ENCODE peak calls at places on chromosomes 5 and 9, in seven cellular contexts. One of them, this sample, is unnamed.

GRCh38 chr9:137007060-137007815 is 10.9 kb upstream of the CLIC3 start:
- DNase-seq in NB4: no peak
- DNase-seq in EL: no peak
- DNase-seq in NCI-H774: no peak
- DNase-seq in left colon: no peak
- DNase-seq in HT-29: no peak
- DNase-seq in stimulated activated CD4-positive, alpha-beta T cell treated with anti-CD3 and anti-CD28 coated beads, Interleukin-4, amount 100 ng/mL, for 48 hours: no peak
- DNase-seq in this sample: no peak

GRCh38 chr9:127055745-127056402 is 66.6 kb downstream of the ANGPTL2 start:
- DNase-seq in NB4: no peak
- DNase-seq in EL: no peak
- DNase-seq in NCI-H774: no peak
- DNase-seq in left colon: no peak
- DNase-seq in HT-29: no peak
- DNase-seq in stimulated activated CD4-positive, alpha-beta T cell treated with anti-CD3 and anti-CD28 coated beads, Interleukin-4, amount 100 ng/mL, for 48 hours: no peak
- DNase-seq in this sample: no peak

GRCh38 chr9:133057006-133057405 is 4.8 kb upstream of the CEL start:
- DNase-seq in NB4: no peak
- DNase-seq in EL: no peak
- DNase-seq in NCI-H774: no peak
- DNase-seq in left colon: no peak
- DNase-seq in HT-29: no peak
- DNase-seq in stimulated activated CD4-positive, alpha-beta T cell treated with anti-CD3 and anti-CD28 coated beads, Interleukin-4, amount 100 ng/mL, for 48 hours: no peak
- DNase-seq in this sample: no peak

GRCh38 chr9:129665008-129665771 is at the start of gene PRRX2:
- DNase-seq in NB4: no peak
- DNase-seq in EL: peak
- DNase-seq in NCI-H774: no peak
- DNase-seq in left colon: no peak
- DNase-seq in HT-29: no peak
- DNase-seq in stimulated activated CD4-positive, alpha-beta T cell treated with anti-CD3 and anti-CD28 coated beads, Interleukin-4, amount 100 ng/mL, for 48 hours: peak
- DNase-seq in this sample: no peak

GRCh38 chr5:80184235-80185023 is 71.4 kb downstream of the SERINC5 start:
- DNase-seq in NB4: no peak
- DNase-seq in EL: no peak
- DNase-seq in NCI-H774: peak
- DNase-seq in left colon: peak
- DNase-seq in HT-29: peak
- DNase-seq in stimulated activated CD4-positive, alpha-beta T cell treated with anti-CD3 and anti-CD28 coated beads, Interleukin-4, amount 100 ng/mL, for 48 hours: no peak
- DNase-seq in this sample: no peak

GRCh38 chr5:594241-594860 is 17.8 kb upstream of the CEP72 start:
- DNase-seq in NB4: peak
- DNase-seq in EL: no peak
- DNase-seq in NCI-H774: no peak
- DNase-seq in left colon: no peak
- DNase-seq in HT-29: no peak
- DNase-seq in stimulated activated CD4-positive, alpha-beta T cell treated with anti-CD3 and anti-CD28 coated beads, Interleukin-4, amount 100 ng/mL, for 48 hours: no peak
- DNase-seq in this sample: no peak

GRCh38 chr5:74648835-74649286 is 8.3 kb upstream of the ENC1 start:
- DNase-seq in NB4: peak
- DNase-seq in EL: peak
- DNase-seq in NCI-H774: peak
- DNase-seq in left colon: no peak
- DNase-seq in HT-29: peak
- DNase-seq in stimulated activated CD4-positive, alpha-beta T cell treated with anti-CD3 and anti-CD28 coated beads, Interleukin-4, amount 100 ng/mL, for 48 hours: no peak
- DNase-seq in this sample: peak

GRCh38 chr5:172303090-172303995 is 19.8 kb upstream of the UBTD2 start:
- DNase-seq in NB4: peak
- DNase-seq in EL: peak
- DNase-seq in NCI-H774: peak
- DNase-seq in left colon: no peak
- DNase-seq in HT-29: peak
- DNase-seq in stimulated activated CD4-positive, alpha-beta T cell treated with anti-CD3 and anti-CD28 coated beads, Interleukin-4, amount 100 ng/mL, for 48 hours: no peak
- DNase-seq in this sample: no peak

GRCh38 chr9:83572524-83572923 is 34.3 kb upstream of the FRMD3 start:
- DNase-seq in NB4: peak
- DNase-seq in EL: peak
- DNase-seq in NCI-H774: no peak
- DNase-seq in left colon: no peak
- DNase-seq in HT-29: no peak
- DNase-seq in stimulated activated CD4-positive, alpha-beta T cell treated with anti-CD3 and anti-CD28 coated beads, Interleukin-4, amount 100 ng/mL, for 48 hours: no peak
- DNase-seq in this sample: no peak

GRCh38 chr5:74462356-74462755 is 178.2 kb downstream of the ENC1 start:
- DNase-seq in NB4: no peak
- DNase-seq in EL: no peak
- DNase-seq in NCI-H774: no peak
- DNase-seq in left colon: no peak
- DNase-seq in HT-29: no peak
- DNase-seq in stimulated activated CD4-positive, alpha-beta T cell treated with anti-CD3 and anti-CD28 coated beads, Interleukin-4, amount 100 ng/mL, for 48 hours: no peak
- DNase-seq in this sample: no peak

GRCh38 chr9:545480-545879 is 296.0 kb upstream of the DMRT1 start:
- DNase-seq in NB4: no peak
- DNase-seq in EL: no peak
- DNase-seq in NCI-H774: no peak
- DNase-seq in left colon: no peak
- DNase-seq in HT-29: no peak
- DNase-seq in stimulated activated CD4-positive, alpha-beta T cell treated with anti-CD3 and anti-CD28 coated beads, Interleukin-4, amount 100 ng/mL, for 48 hours: no peak
- DNase-seq in this sample: no peak

GRCh38 chr5:67221487-67222242 is 25.1 kb upstream of the CD180 start:
- DNase-seq in NB4: no peak
- DNase-seq in EL: no peak
- DNase-seq in NCI-H774: no peak
- DNase-seq in left colon: no peak
- DNase-seq in HT-29: no peak
- DNase-seq in stimulated activated CD4-positive, alpha-beta T cell treated with anti-CD3 and anti-CD28 coated beads, Interleukin-4, amount 100 ng/mL, for 48 hours: peak
- DNase-seq in this sample: peak

GRCh38 chr5:96517294-96517693 is 84.2 kb upstream of the PCSK1 start:
- DNase-seq in NB4: no peak
- DNase-seq in EL: no peak
- DNase-seq in NCI-H774: peak
- DNase-seq in left colon: no peak
- DNase-seq in HT-29: no peak
- DNase-seq in stimulated activated CD4-positive, alpha-beta T cell treated with anti-CD3 and anti-CD28 coated beads, Interleukin-4, amount 100 ng/mL, for 48 hours: no peak
- DNase-seq in this sample: no peak

GRCh38 chr5:14806452-14806851 is 65.1 kb downstream of the ANKH start:
- DNase-seq in NB4: no peak
- DNase-seq in EL: peak
- DNase-seq in NCI-H774: no peak
- DNase-seq in left colon: no peak
- DNase-seq in HT-29: no peak
- DNase-seq in stimulated activated CD4-positive, alpha-beta T cell treated with anti-CD3 and anti-CD28 coated beads, Interleukin-4, amount 100 ng/mL, for 48 hours: no peak
- DNase-seq in this sample: no peak

GRCh38 chr5:7857361-7857760 is 6.4 kb upstream of the CFAP90 start:
- DNase-seq in NB4: no peak
- DNase-seq in EL: no peak
- DNase-seq in NCI-H774: no peak
- DNase-seq in left colon: no peak
- DNase-seq in HT-29: no peak
- DNase-seq in stimulated activated CD4-positive, alpha-beta T cell treated with anti-CD3 and anti-CD28 coated beads, Interleukin-4, amount 100 ng/mL, for 48 hours: no peak
- DNase-seq in this sample: no peak

GRCh38 chr5:81766611-81767010 is 15.7 kb upstream of the SSBP2 start:
- DNase-seq in NB4: no peak
- DNase-seq in EL: no peak
- DNase-seq in NCI-H774: no peak
- DNase-seq in left colon: no peak
- DNase-seq in HT-29: no peak
- DNase-seq in stimulated activated CD4-positive, alpha-beta T cell treated with anti-CD3 and anti-CD28 coated beads, Interleukin-4, amount 100 ng/mL, for 48 hours: no peak
- DNase-seq in this sample: no peak

GRCh38 chr9:72583370-72583769 is 62.0 kb downstream of the TMC1 start:
- DNase-seq in NB4: no peak
- DNase-seq in EL: no peak
- DNase-seq in NCI-H774: no peak
- DNase-seq in left colon: no peak
- DNase-seq in HT-29: no peak
- DNase-seq in stimulated activated CD4-positive, alpha-beta T cell treated with anti-CD3 and anti-CD28 coated beads, Interleukin-4, amount 100 ng/mL, for 48 hours: no peak
- DNase-seq in this sample: no peak

GRCh38 chr5:168820776-168821302 is 241.7 kb upstream of the PANK3 start:
- DNase-seq in NB4: peak
- DNase-seq in EL: no peak
- DNase-seq in NCI-H774: no peak
- DNase-seq in left colon: no peak
- DNase-seq in HT-29: no peak
- DNase-seq in stimulated activated CD4-positive, alpha-beta T cell treated with anti-CD3 and anti-CD28 coated beads, Interleukin-4, amount 100 ng/mL, for 48 hours: no peak
- DNase-seq in this sample: no peak

GRCh38 chr9:127828262-127829031 is 25.8 kb downstream of the FPGS start:
- DNase-seq in NB4: peak
- DNase-seq in EL: peak
- DNase-seq in NCI-H774: peak
- DNase-seq in left colon: peak
- DNase-seq in HT-29: peak
- DNase-seq in stimulated activated CD4-positive, alpha-beta T cell treated with anti-CD3 and anti-CD28 coated beads, Interleukin-4, amount 100 ng/mL, for 48 hours: no peak
- DNase-seq in this sample: no peak

GRCh38 chr5:322942-323879 is 1.7 kb downstream of the AHRR start:
- DNase-seq in NB4: peak
- DNase-seq in EL: peak
- DNase-seq in NCI-H774: no peak
- DNase-seq in left colon: no peak
- DNase-seq in HT-29: no peak
- DNase-seq in stimulated activated CD4-positive, alpha-beta T cell treated with anti-CD3 and anti-CD28 coated beads, Interleukin-4, amount 100 ng/mL, for 48 hours: no peak
- DNase-seq in this sample: no peak

GRCh38 chr5:96226941-96227552 is 206.0 kb downstream of the PCSK1 start:
- DNase-seq in NB4: no peak
- DNase-seq in EL: peak
- DNase-seq in NCI-H774: no peak
- DNase-seq in left colon: no peak
- DNase-seq in HT-29: no peak
- DNase-seq in stimulated activated CD4-positive, alpha-beta T cell treated with anti-CD3 and anti-CD28 coated beads, Interleukin-4, amount 100 ng/mL, for 48 hours: no peak
- DNase-seq in this sample: no peak

GRCh38 chr5:41128291-41128690 is 57.1 kb upstream of the MROH2B start:
- DNase-seq in NB4: no peak
- DNase-seq in EL: no peak
- DNase-seq in NCI-H774: peak
- DNase-seq in left colon: no peak
- DNase-seq in HT-29: no peak
- DNase-seq in stimulated activated CD4-positive, alpha-beta T cell treated with anti-CD3 and anti-CD28 coated beads, Interleukin-4, amount 100 ng/mL, for 48 hours: no peak
- DNase-seq in this sample: no peak

GRCh38 chr5:105508519-105508918 is 1945.9 kb upstream of the NUDT12 start:
- DNase-seq in NB4: no peak
- DNase-seq in EL: no peak
- DNase-seq in NCI-H774: no peak
- DNase-seq in left colon: no peak
- DNase-seq in HT-29: no peak
- DNase-seq in stimulated activated CD4-positive, alpha-beta T cell treated with anti-CD3 and anti-CD28 coated beads, Interleukin-4, amount 100 ng/mL, for 48 hours: no peak
- DNase-seq in this sample: no peak

GRCh38 chr9:124004608-124005007 is 7.0 kb upstream of the LHX2 start:
- DNase-seq in NB4: no peak
- DNase-seq in EL: no peak
- DNase-seq in NCI-H774: peak
- DNase-seq in left colon: no peak
- DNase-seq in HT-29: no peak
- DNase-seq in stimulated activated CD4-positive, alpha-beta T cell treated with anti-CD3 and anti-CD28 coated beads, Interleukin-4, amount 100 ng/mL, for 48 hours: no peak
- DNase-seq in this sample: no peak

GRCh38 chr5:142466195-142466951 is 141.6 kb upstream of the SPRY4 start:
- DNase-seq in NB4: peak
- DNase-seq in EL: peak
- DNase-seq in NCI-H774: no peak
- DNase-seq in left colon: no peak
- DNase-seq in HT-29: no peak
- DNase-seq in stimulated activated CD4-positive, alpha-beta T cell treated with anti-CD3 and anti-CD28 coated beads, Interleukin-4, amount 100 ng/mL, for 48 hours: peak
- DNase-seq in this sample: no peak

GRCh38 chr5:134576386-134577021 is 51.0 kb downstream of the JADE2 start:
- DNase-seq in NB4: no peak
- DNase-seq in EL: peak
- DNase-seq in NCI-H774: no peak
- DNase-seq in left colon: no peak
- DNase-seq in HT-29: no peak
- DNase-seq in stimulated activated CD4-positive, alpha-beta T cell treated with anti-CD3 and anti-CD28 coated beads, Interleukin-4, amount 100 ng/mL, for 48 hours: no peak
- DNase-seq in this sample: no peak